ENCODE peak calls at places on chromosomes 3 and 15, in six cellular contexts. One of them, this sample, is unnamed.

GRCh38 chr3:13037458-13038117 is 35.6 kb downstream of the IQSEC1 start:
- DNase-seq in stimulated activated CD4-positive, alpha-beta T cell treated with anti-CD3 and anti-CD28 coated beads, Interleukin-15, amount 100 ng/mL, for 24 hours: no peak
- DNase-seq in cardiac septum: no peak
- DNase-seq in NCI-H774: no peak
- DNase-seq in amygdala: no peak
- DNase-seq in CD8-positive, alpha-beta memory T cell: no peak
- DNase-seq in this sample: no peak

GRCh38 chr3:58824285-58824684 is 157.7 kb upstream of the FAM3D start:
- DNase-seq in stimulated activated CD4-positive, alpha-beta T cell treated with anti-CD3 and anti-CD28 coated beads, Interleukin-15, amount 100 ng/mL, for 24 hours: peak
- DNase-seq in cardiac septum: no peak
- DNase-seq in NCI-H774: peak
- DNase-seq in amygdala: peak
- DNase-seq in CD8-positive, alpha-beta memory T cell: no peak
- DNase-seq in this sample: no peak

GRCh38 chr3:135125171-135125801 is 330.2 kb downstream of the EPHB1 start:
- DNase-seq in stimulated activated CD4-positive, alpha-beta T cell treated with anti-CD3 and anti-CD28 coated beads, Interleukin-15, amount 100 ng/mL, for 24 hours: no peak
- DNase-seq in cardiac septum: peak
- DNase-seq in NCI-H774: no peak
- DNase-seq in amygdala: no peak
- DNase-seq in CD8-positive, alpha-beta memory T cell: no peak
- DNase-seq in this sample: no peak

GRCh38 chr15:68608206-68608843 is 29.5 kb downstream of the CORO2B start:
- DNase-seq in stimulated activated CD4-positive, alpha-beta T cell treated with anti-CD3 and anti-CD28 coated beads, Interleukin-15, amount 100 ng/mL, for 24 hours: no peak
- DNase-seq in cardiac septum: peak
- DNase-seq in NCI-H774: no peak
- DNase-seq in amygdala: peak
- DNase-seq in CD8-positive, alpha-beta memory T cell: no peak
- DNase-seq in this sample: no peak

GRCh38 chr3:27253831-27254230 is 115.4 kb downstream of the NEK10 start:
- DNase-seq in stimulated activated CD4-positive, alpha-beta T cell treated with anti-CD3 and anti-CD28 coated beads, Interleukin-15, amount 100 ng/mL, for 24 hours: peak
- DNase-seq in cardiac septum: no peak
- DNase-seq in NCI-H774: no peak
- DNase-seq in amygdala: no peak
- DNase-seq in CD8-positive, alpha-beta memory T cell: no peak
- DNase-seq in this sample: no peak

GRCh38 chr3:118128886-118129285 is 905.8 kb downstream of the IGSF11 start:
- DNase-seq in stimulated activated CD4-positive, alpha-beta T cell treated with anti-CD3 and anti-CD28 coated beads, Interleukin-15, amount 100 ng/mL, for 24 hours: no peak
- DNase-seq in cardiac septum: no peak
- DNase-seq in NCI-H774: no peak
- DNase-seq in amygdala: no peak
- DNase-seq in CD8-positive, alpha-beta memory T cell: no peak
- DNase-seq in this sample: no peak

GRCh38 chr15:91508633-91509032 is 344.9 kb upstream of the SLCO3A1 start:
- DNase-seq in stimulated activated CD4-positive, alpha-beta T cell treated with anti-CD3 and anti-CD28 coated beads, Interleukin-15, amount 100 ng/mL, for 24 hours: no peak
- DNase-seq in cardiac septum: no peak
- DNase-seq in NCI-H774: no peak
- DNase-seq in amygdala: no peak
- DNase-seq in CD8-positive, alpha-beta memory T cell: no peak
- DNase-seq in this sample: no peak

GRCh38 chr3:1576047-1576446 is 483.2 kb downstream of the CNTN6 start:
- DNase-seq in stimulated activated CD4-positive, alpha-beta T cell treated with anti-CD3 and anti-CD28 coated beads, Interleukin-15, amount 100 ng/mL, for 24 hours: no peak
- DNase-seq in cardiac septum: no peak
- DNase-seq in NCI-H774: no peak
- DNase-seq in amygdala: no peak
- DNase-seq in CD8-positive, alpha-beta memory T cell: no peak
- DNase-seq in this sample: no peak

GRCh38 chr3:120299403-120299802 is 14.4 kb upstream of the GPR156 start:
- DNase-seq in stimulated activated CD4-positive, alpha-beta T cell treated with anti-CD3 and anti-CD28 coated beads, Interleukin-15, amount 100 ng/mL, for 24 hours: no peak
- DNase-seq in cardiac septum: no peak
- DNase-seq in NCI-H774: no peak
- DNase-seq in amygdala: no peak
- DNase-seq in CD8-positive, alpha-beta memory T cell: no peak
- DNase-seq in this sample: no peak

GRCh38 chr3:37995652-37996641 is 5.4 kb downstream of the VILL start:
- DNase-seq in stimulated activated CD4-positive, alpha-beta T cell treated with anti-CD3 and anti-CD28 coated beads, Interleukin-15, amount 100 ng/mL, for 24 hours: no peak
- DNase-seq in cardiac septum: peak
- DNase-seq in NCI-H774: no peak
- DNase-seq in amygdala: no peak
- DNase-seq in CD8-positive, alpha-beta memory T cell: no peak
- DNase-seq in this sample: no peak

GRCh38 chr3:10242182-10243065 is 5.8 kb upstream of the TATDN2 start:
- DNase-seq in stimulated activated CD4-positive, alpha-beta T cell treated with anti-CD3 and anti-CD28 coated beads, Interleukin-15, amount 100 ng/mL, for 24 hours: peak
- DNase-seq in cardiac septum: no peak
- DNase-seq in NCI-H774: no peak
- DNase-seq in amygdala: no peak
- DNase-seq in CD8-positive, alpha-beta memory T cell: peak
- DNase-seq in this sample: no peak

GRCh38 chr15:41971089-41971892 is 1.1 kb downstream of the EHD4 start:
- DNase-seq in stimulated activated CD4-positive, alpha-beta T cell treated with anti-CD3 and anti-CD28 coated beads, Interleukin-15, amount 100 ng/mL, for 24 hours: peak
- DNase-seq in cardiac septum: peak
- DNase-seq in NCI-H774: peak
- DNase-seq in amygdala: no peak
- DNase-seq in CD8-positive, alpha-beta memory T cell: peak
- DNase-seq in this sample: no peak

GRCh38 chr3:17845026-17845425 is 102.6 kb upstream of the TBC1D5 start:
- DNase-seq in stimulated activated CD4-positive, alpha-beta T cell treated with anti-CD3 and anti-CD28 coated beads, Interleukin-15, amount 100 ng/mL, for 24 hours: no peak
- DNase-seq in cardiac septum: no peak
- DNase-seq in NCI-H774: no peak
- DNase-seq in amygdala: no peak
- DNase-seq in CD8-positive, alpha-beta memory T cell: no peak
- DNase-seq in this sample: no peak

GRCh38 chr3:72582211-72582878 is 265.9 kb downstream of the SHQ1 start:
- DNase-seq in stimulated activated CD4-positive, alpha-beta T cell treated with anti-CD3 and anti-CD28 coated beads, Interleukin-15, amount 100 ng/mL, for 24 hours: no peak
- DNase-seq in cardiac septum: no peak
- DNase-seq in NCI-H774: no peak
- DNase-seq in amygdala: no peak
- DNase-seq in CD8-positive, alpha-beta memory T cell: no peak
- DNase-seq in this sample: no peak

GRCh38 chr15:90031231-90031791 is 30.2 kb downstream of the ZNF710 start:
- DNase-seq in stimulated activated CD4-positive, alpha-beta T cell treated with anti-CD3 and anti-CD28 coated beads, Interleukin-15, amount 100 ng/mL, for 24 hours: no peak
- DNase-seq in cardiac septum: no peak
- DNase-seq in NCI-H774: no peak
- DNase-seq in amygdala: no peak
- DNase-seq in CD8-positive, alpha-beta memory T cell: no peak
- DNase-seq in this sample: no peak

GRCh38 chr3:153901991-153902390 is 219.2 kb upstream of the ARHGEF26 start:
- DNase-seq in stimulated activated CD4-positive, alpha-beta T cell treated with anti-CD3 and anti-CD28 coated beads, Interleukin-15, amount 100 ng/mL, for 24 hours: no peak
- DNase-seq in cardiac septum: no peak
- DNase-seq in NCI-H774: no peak
- DNase-seq in amygdala: no peak
- DNase-seq in CD8-positive, alpha-beta memory T cell: no peak
- DNase-seq in this sample: no peak

GRCh38 chr3:23079976-23080375 is 123.2 kb upstream of the UBE2E2 start:
- DNase-seq in stimulated activated CD4-positive, alpha-beta T cell treated with anti-CD3 and anti-CD28 coated beads, Interleukin-15, amount 100 ng/mL, for 24 hours: no peak
- DNase-seq in cardiac septum: no peak
- DNase-seq in NCI-H774: no peak
- DNase-seq in amygdala: no peak
- DNase-seq in CD8-positive, alpha-beta memory T cell: no peak
- DNase-seq in this sample: no peak

GRCh38 chr3:124362418-124362817 is 367.8 kb upstream of the UMPS start:
- DNase-seq in stimulated activated CD4-positive, alpha-beta T cell treated with anti-CD3 and anti-CD28 coated beads, Interleukin-15, amount 100 ng/mL, for 24 hours: no peak
- DNase-seq in cardiac septum: no peak
- DNase-seq in NCI-H774: no peak
- DNase-seq in amygdala: no peak
- DNase-seq in CD8-positive, alpha-beta memory T cell: no peak
- DNase-seq in this sample: no peak

GRCh38 chr3:41204369-41204768 is 5.1 kb downstream of the CTNNB1 start:
- DNase-seq in stimulated activated CD4-positive, alpha-beta T cell treated with anti-CD3 and anti-CD28 coated beads, Interleukin-15, amount 100 ng/mL, for 24 hours: no peak
- DNase-seq in cardiac septum: no peak
- DNase-seq in NCI-H774: no peak
- DNase-seq in amygdala: no peak
- DNase-seq in CD8-positive, alpha-beta memory T cell: no peak
- DNase-seq in this sample: no peak

GRCh38 chr3:79383402-79384012 is 384.3 kb downstream of the ROBO1 start:
- DNase-seq in stimulated activated CD4-positive, alpha-beta T cell treated with anti-CD3 and anti-CD28 coated beads, Interleukin-15, amount 100 ng/mL, for 24 hours: no peak
- DNase-seq in cardiac septum: no peak
- DNase-seq in NCI-H774: no peak
- DNase-seq in amygdala: no peak
- DNase-seq in CD8-positive, alpha-beta memory T cell: no peak
- DNase-seq in this sample: no peak

GRCh38 chr3:126768903-126769302 is 64.9 kb downstream of the CHCHD6 start:
- DNase-seq in stimulated activated CD4-positive, alpha-beta T cell treated with anti-CD3 and anti-CD28 coated beads, Interleukin-15, amount 100 ng/mL, for 24 hours: no peak
- DNase-seq in cardiac septum: no peak
- DNase-seq in NCI-H774: no peak
- DNase-seq in amygdala: no peak
- DNase-seq in CD8-positive, alpha-beta memory T cell: no peak
- DNase-seq in this sample: no peak

GRCh38 chr3:12999147-13000140 is 73.8 kb downstream of the IQSEC1 start:
- DNase-seq in stimulated activated CD4-positive, alpha-beta T cell treated with anti-CD3 and anti-CD28 coated beads, Interleukin-15, amount 100 ng/mL, for 24 hours: no peak
- DNase-seq in cardiac septum: peak
- DNase-seq in NCI-H774: no peak
- DNase-seq in amygdala: no peak
- DNase-seq in CD8-positive, alpha-beta memory T cell: no peak
- DNase-seq in this sample: no peak

GRCh38 chr15:70488941-70489848 is 274.2 kb downstream of the UACA start:
- DNase-seq in stimulated activated CD4-positive, alpha-beta T cell treated with anti-CD3 and anti-CD28 coated beads, Interleukin-15, amount 100 ng/mL, for 24 hours: no peak
- DNase-seq in cardiac septum: no peak
- DNase-seq in NCI-H774: no peak
- DNase-seq in amygdala: no peak
- DNase-seq in CD8-positive, alpha-beta memory T cell: no peak
- DNase-seq in this sample: no peak

GRCh38 chr3:187336322-187336721 is 31.9 kb upstream of the RTP4 start:
- DNase-seq in stimulated activated CD4-positive, alpha-beta T cell treated with anti-CD3 and anti-CD28 coated beads, Interleukin-15, amount 100 ng/mL, for 24 hours: no peak
- DNase-seq in cardiac septum: no peak
- DNase-seq in NCI-H774: no peak
- DNase-seq in amygdala: no peak
- DNase-seq in CD8-positive, alpha-beta memory T cell: no peak
- DNase-seq in this sample: no peak

GRCh38 chr3:15623535-15624450 is 22.2 kb downstream of the BTD start:
- DNase-seq in stimulated activated CD4-positive, alpha-beta T cell treated with anti-CD3 and anti-CD28 coated beads, Interleukin-15, amount 100 ng/mL, for 24 hours: no peak
- DNase-seq in cardiac septum: no peak
- DNase-seq in NCI-H774: no peak
- DNase-seq in amygdala: no peak
- DNase-seq in CD8-positive, alpha-beta memory T cell: no peak
- DNase-seq in this sample: no peak

GRCh38 chr3:70342149-70342548 is 29.7 kb upstream of the MDFIC2 start:
- DNase-seq in stimulated activated CD4-positive, alpha-beta T cell treated with anti-CD3 and anti-CD28 coated beads, Interleukin-15, amount 100 ng/mL, for 24 hours: no peak
- DNase-seq in cardiac septum: no peak
- DNase-seq in NCI-H774: no peak
- DNase-seq in amygdala: no peak
- DNase-seq in CD8-positive, alpha-beta memory T cell: no peak
- DNase-seq in this sample: no peak

GRCh38 chr3:141797167-141797773 is 34.1 kb downstream of the GRK7 start:
- DNase-seq in stimulated activated CD4-positive, alpha-beta T cell treated with anti-CD3 and anti-CD28 coated beads, Interleukin-15, amount 100 ng/mL, for 24 hours: peak
- DNase-seq in cardiac septum: peak
- DNase-seq in NCI-H774: no peak
- DNase-seq in amygdala: no peak
- DNase-seq in CD8-positive, alpha-beta memory T cell: peak
- DNase-seq in this sample: no peak

GRCh38 chr3:72847751-72848702 is at the start of gene SHQ1:
- DNase-seq in stimulated activated CD4-positive, alpha-beta T cell treated with anti-CD3 and anti-CD28 coated beads, Interleukin-15, amount 100 ng/mL, for 24 hours: peak
- DNase-seq in cardiac septum: peak
- DNase-seq in NCI-H774: peak
- DNase-seq in amygdala: peak
- DNase-seq in CD8-positive, alpha-beta memory T cell: peak
- DNase-seq in this sample: peak

GRCh38 chr15:44666208-44667038 is 3.0 kb upstream of the SPG11 start:
- DNase-seq in stimulated activated CD4-positive, alpha-beta T cell treated with anti-CD3 and anti-CD28 coated beads, Interleukin-15, amount 100 ng/mL, for 24 hours: peak
- DNase-seq in cardiac septum: no peak
- DNase-seq in NCI-H774: no peak
- DNase-seq in amygdala: no peak
- DNase-seq in CD8-positive, alpha-beta memory T cell: no peak
- DNase-seq in this sample: no peak

GRCh38 chr3:150220791-150221190 is 187.3 kb upstream of the TSC22D2 start:
- DNase-seq in stimulated activated CD4-positive, alpha-beta T cell treated with anti-CD3 and anti-CD28 coated beads, Interleukin-15, amount 100 ng/mL, for 24 hours: no peak
- DNase-seq in cardiac septum: no peak
- DNase-seq in NCI-H774: no peak
- DNase-seq in amygdala: no peak
- DNase-seq in CD8-positive, alpha-beta memory T cell: no peak
- DNase-seq in this sample: no peak

GRCh38 chr3:81393251-81393650 is 368.2 kb downstream of the GBE1 start:
- DNase-seq in stimulated activated CD4-positive, alpha-beta T cell treated with anti-CD3 and anti-CD28 coated beads, Interleukin-15, amount 100 ng/mL, for 24 hours: no peak
- DNase-seq in cardiac septum: no peak
- DNase-seq in NCI-H774: no peak
- DNase-seq in amygdala: no peak
- DNase-seq in CD8-positive, alpha-beta memory T cell: no peak
- DNase-seq in this sample: no peak

GRCh38 chr15:63708141-63708772 is 111.1 kb downstream of the FBXL22 start:
- DNase-seq in stimulated activated CD4-positive, alpha-beta T cell treated with anti-CD3 and anti-CD28 coated beads, Interleukin-15, amount 100 ng/mL, for 24 hours: no peak
- DNase-seq in cardiac septum: no peak
- DNase-seq in NCI-H774: no peak
- DNase-seq in amygdala: no peak
- DNase-seq in CD8-positive, alpha-beta memory T cell: no peak
- DNase-seq in this sample: no peak

GRCh38 chr3:57692404-57693191 is at the start of gene DENND6A:
- DNase-seq in stimulated activated CD4-positive, alpha-beta T cell treated with anti-CD3 and anti-CD28 coated beads, Interleukin-15, amount 100 ng/mL, for 24 hours: peak
- DNase-seq in cardiac septum: peak
- DNase-seq in NCI-H774: peak
- DNase-seq in amygdala: peak
- DNase-seq in CD8-positive, alpha-beta memory T cell: peak
- DNase-seq in this sample: peak

GRCh38 chr15:81387629-81388430 is 13.8 kb upstream of the TMC3 start:
- DNase-seq in stimulated activated CD4-positive, alpha-beta T cell treated with anti-CD3 and anti-CD28 coated beads, Interleukin-15, amount 100 ng/mL, for 24 hours: no peak
- DNase-seq in cardiac septum: no peak
- DNase-seq in NCI-H774: no peak
- DNase-seq in amygdala: no peak
- DNase-seq in CD8-positive, alpha-beta memory T cell: no peak
- DNase-seq in this sample: no peak

GRCh38 chr3:139251529-139251928 is 92.3 kb upstream of the MRPS22 start:
- DNase-seq in stimulated activated CD4-positive, alpha-beta T cell treated with anti-CD3 and anti-CD28 coated beads, Interleukin-15, amount 100 ng/mL, for 24 hours: no peak
- DNase-seq in cardiac septum: no peak
- DNase-seq in NCI-H774: no peak
- DNase-seq in amygdala: no peak
- DNase-seq in CD8-positive, alpha-beta memory T cell: no peak
- DNase-seq in this sample: no peak

GRCh38 chr15:37079726-37080125 is 20.6 kb downstream of the MEIS2 start:
- DNase-seq in stimulated activated CD4-positive, alpha-beta T cell treated with anti-CD3 and anti-CD28 coated beads, Interleukin-15, amount 100 ng/mL, for 24 hours: no peak
- DNase-seq in cardiac septum: no peak
- DNase-seq in NCI-H774: no peak
- DNase-seq in amygdala: no peak
- DNase-seq in CD8-positive, alpha-beta memory T cell: no peak
- DNase-seq in this sample: no peak

This sample was measured in hypothalamus.